ENCODE peak calls at places on chromosomes 7 and 10, in eight cellular contexts. H is heart left ventricle, G is K562, Z is SK-N-SH, U is cardiac muscle cell, I is ovary, S is tibial artery, X is lower lobe of right lung. O is an unnamed sample. For H3K4me1, the result is how much of the 10 kb centered on the place peaks cover.

GRCh38 chr7:66352071-66352470 is 146.9 kb downstream of the TPST1 start:
- DNase-seq in Z (no peak), I (no peak), S (no peak), G (no peak), X (no peak), U (no peak), H (no peak), O (no peak)

GRCh38 chr7:104231054-104232046 is 23.5 kb upstream of the ORC5 start:
- DNase-seq in I (peak), S (peak), H (no peak), X (peak), G (peak), U (peak), Z (peak), O (peak)

GRCh38 chr7:86930554-86931307 is 128.7 kb downstream of the ELAPOR2 start:
- DNase-seq in I (no peak), Z (no peak), H (no peak), S (no peak), U (no peak), X (no peak), G (no peak), O (no peak)

GRCh38 chr10:117442944-117443676 is 67.9 kb upstream of the PDZD8 start:
- DNase-seq in H (peak), X (peak), U (peak), G (peak), I (peak), Z (peak), S (peak), O (peak)

GRCh38 chr7:138204285-138204988 is 128.2 kb downstream of the AKR1D1 start:
- DNase-seq in U (no peak), Z (peak), G (no peak), X (no peak), I (no peak), H (no peak), S (no peak), O (no peak)

GRCh38 chr7:66735850-66736249 is 4.7 kb upstream of the RABGEF1 start:
- DNase-seq in X (no peak), S (no peak), U (no peak), G (no peak), H (no peak), I (no peak), Z (no peak), O (no peak)

GRCh38 chr7:76372984-76373833 is 14.4 kb upstream of the YWHAG start:
- DNase-seq in I (no peak), S (no peak), X (peak), Z (no peak), G (peak), U (no peak), H (no peak), O (peak)

GRCh38 chr10:22451346-22451745 is 106.0 kb downstream of the SPAG6 start:
- DNase-seq in U (no peak), H (no peak), G (no peak), X (no peak), Z (no peak), I (no peak), S (no peak), O (no peak)

GRCh38 chr7:132825932-132826480 is 249.7 kb upstream of the PLXNA4 start:
- DNase-seq in S (no peak), Z (no peak), I (no peak), U (no peak), X (no peak), H (no peak), G (no peak), O (no peak)

GRCh38 chr7:90675982-90676381 is 79.9 kb downstream of the CDK14 start:
- DNase-seq in X (no peak), H (no peak), I (no peak), G (no peak), S (no peak), Z (no peak), U (no peak), O (no peak)

GRCh38 chr7:145915679-145916078 is 200.9 kb upstream of the CNTNAP2 start:
- DNase-seq in G (no peak), X (no peak), I (no peak), S (no peak), U (no peak), Z (no peak), H (no peak), O (no peak)

GRCh38 chr7:4791738-4792536 is 16.5 kb downstream of the AP5Z1 start:
- DNase-seq in U (peak), Z (peak), G (peak), X (peak), S (peak), I (peak), H (peak), O (peak)

GRCh38 chr10:15585303-15585715 is 134.4 kb downstream of the ITGA8 start:
- DNase-seq in X (peak), Z (peak), G (peak), U (peak), I (no peak), H (peak), S (peak), O (peak)

GRCh38 chr7:92624298-92624996 is 34.3 kb upstream of the FAM133B start:
- DNase-seq in I (no peak), X (no peak), S (no peak), U (no peak), H (no peak), Z (no peak), G (no peak), O (no peak)

GRCh38 chr7:155119801-155120382 is 49.8 kb downstream of the HTR5A start:
- DNase-seq in X (no peak), G (no peak), Z (no peak), I (no peak), H (no peak), U (no peak), S (no peak), O (no peak)

GRCh38 chr10:68080853-68081431 is 5.9 kb upstream of the HERC4 start:
- DNase-seq in G (peak), Z (no peak), H (no peak), X (no peak), I (no peak), S (no peak), U (no peak), O (no peak)

GRCh38 chr10:98262571-98262970 is 5.4 kb downstream of the LOXL4 start:
- DNase-seq in H (peak), X (no peak), I (no peak), Z (peak), S (no peak), U (peak), G (no peak), O (no peak)

GRCh38 chr7:28430626-28431025 is 18.3 kb downstream of the CREB5 start:
- DNase-seq in H (no peak), X (no peak), S (no peak), G (no peak), Z (no peak), I (no peak), U (no peak), O (no peak)

DNA sequence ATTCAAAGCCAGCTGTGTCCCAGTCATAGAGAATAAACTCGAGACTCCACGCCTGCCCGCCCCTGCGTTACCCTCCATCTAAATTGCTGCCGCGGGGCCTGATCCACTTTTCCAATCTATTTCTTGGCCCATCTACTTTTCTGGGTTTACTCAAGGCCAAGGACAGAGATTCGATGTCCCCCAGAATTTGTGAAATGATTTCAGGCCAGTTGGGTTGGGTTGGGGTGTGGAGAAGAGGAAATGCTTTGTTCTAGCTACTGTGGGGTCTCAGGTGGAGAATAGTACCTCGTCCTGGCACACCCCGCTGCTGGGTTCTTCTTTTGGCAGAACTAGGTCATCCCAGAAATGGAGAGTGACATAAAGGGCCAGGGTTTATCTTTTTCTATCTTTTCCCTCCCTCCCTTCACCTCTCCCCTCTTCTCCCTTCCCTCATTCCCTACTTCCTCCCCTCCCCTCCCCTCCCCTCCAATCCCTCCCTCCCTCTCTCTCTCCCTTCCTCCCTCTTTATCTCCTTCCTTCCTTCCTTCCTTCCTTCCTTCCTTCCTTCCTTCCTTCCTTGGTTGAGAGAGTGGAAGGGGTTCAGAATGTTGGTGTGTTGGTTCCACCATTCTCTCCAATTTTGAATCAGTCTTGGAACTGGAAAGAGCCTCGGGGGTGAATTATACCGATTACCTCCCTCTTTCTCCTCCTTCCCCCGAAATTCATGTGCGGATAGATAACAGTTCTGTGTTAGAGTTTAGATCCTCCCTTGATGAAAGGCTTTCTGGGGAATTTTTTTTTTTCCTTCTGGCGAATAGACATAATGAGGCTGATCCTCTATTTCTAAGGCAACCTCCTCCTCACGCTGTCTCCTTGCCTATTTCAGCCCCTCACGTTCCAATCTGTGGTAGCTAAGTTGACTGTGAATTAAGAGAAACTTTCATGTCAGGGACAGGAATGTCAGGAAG is 1.2 kb upstream of the TMEM229A start:
- DNase-seq in Z (peak), X (no peak), G (no peak), H (no peak), I (no peak), S (no peak), U (no peak), O (no peak)
- H3K4me3 ChIP-seq in Z (peak), X (no peak), G (no peak), H (no peak), I (no peak), S (peak), U (no peak), O (no peak)

DNA sequence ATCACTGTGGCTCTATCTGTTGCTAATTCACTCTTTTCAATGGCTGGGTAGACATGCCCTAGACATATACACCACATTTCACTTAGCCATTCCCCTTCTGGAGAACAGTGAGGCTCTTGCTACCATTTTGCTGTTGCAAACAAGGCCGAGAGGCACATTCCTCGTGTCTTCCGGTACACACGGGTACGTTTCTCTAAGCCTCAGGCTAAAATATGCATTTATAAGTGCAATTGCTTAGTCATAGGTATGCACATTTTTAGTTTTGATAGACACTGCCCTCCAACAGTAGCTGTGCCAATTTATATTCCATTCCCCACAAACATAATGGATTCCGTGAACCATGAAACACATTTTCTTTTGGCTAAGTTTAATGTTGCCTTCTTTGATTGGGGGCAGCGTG is 13.2 kb downstream of the CHAT start:
- DNase-seq in I (no peak), S (no peak), G (no peak), X (no peak), Z (no peak), H (no peak), U (no peak), O (no peak)
- H3K4me1 ChIP-seq in I (under half), S (under half), G (under half), X (under half), Z (under half), H (under half), U (under half), O (under half)

DNA sequence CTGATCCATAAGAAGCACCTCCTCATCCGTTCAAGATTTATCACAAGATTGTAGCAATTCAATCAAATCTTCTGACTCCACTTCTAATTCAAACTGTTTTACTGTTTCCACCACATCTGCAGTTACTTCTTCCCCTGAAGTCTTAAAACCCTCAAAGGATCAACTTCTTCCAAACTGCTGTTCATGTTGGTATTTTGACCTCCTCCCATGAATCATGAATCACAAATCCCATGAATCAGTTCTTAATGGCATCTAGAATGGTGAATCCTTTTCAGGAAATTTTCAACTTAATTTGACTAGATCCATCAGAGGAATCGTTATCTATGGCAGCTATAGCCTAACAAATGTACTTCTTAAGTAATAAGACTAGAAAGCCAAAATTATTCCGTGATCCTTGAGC is 122.3 kb downstream of the IMMP2L start:
- DNase-seq in I (no peak), S (no peak), X (no peak), H (no peak), Z (no peak), U (no peak), G (no peak), O (no peak)
- H3K27ac ChIP-seq in I (no peak), S (no peak), X (no peak), H (no peak), Z (no peak), U (no peak), G (no peak), O (no peak)

DNA sequence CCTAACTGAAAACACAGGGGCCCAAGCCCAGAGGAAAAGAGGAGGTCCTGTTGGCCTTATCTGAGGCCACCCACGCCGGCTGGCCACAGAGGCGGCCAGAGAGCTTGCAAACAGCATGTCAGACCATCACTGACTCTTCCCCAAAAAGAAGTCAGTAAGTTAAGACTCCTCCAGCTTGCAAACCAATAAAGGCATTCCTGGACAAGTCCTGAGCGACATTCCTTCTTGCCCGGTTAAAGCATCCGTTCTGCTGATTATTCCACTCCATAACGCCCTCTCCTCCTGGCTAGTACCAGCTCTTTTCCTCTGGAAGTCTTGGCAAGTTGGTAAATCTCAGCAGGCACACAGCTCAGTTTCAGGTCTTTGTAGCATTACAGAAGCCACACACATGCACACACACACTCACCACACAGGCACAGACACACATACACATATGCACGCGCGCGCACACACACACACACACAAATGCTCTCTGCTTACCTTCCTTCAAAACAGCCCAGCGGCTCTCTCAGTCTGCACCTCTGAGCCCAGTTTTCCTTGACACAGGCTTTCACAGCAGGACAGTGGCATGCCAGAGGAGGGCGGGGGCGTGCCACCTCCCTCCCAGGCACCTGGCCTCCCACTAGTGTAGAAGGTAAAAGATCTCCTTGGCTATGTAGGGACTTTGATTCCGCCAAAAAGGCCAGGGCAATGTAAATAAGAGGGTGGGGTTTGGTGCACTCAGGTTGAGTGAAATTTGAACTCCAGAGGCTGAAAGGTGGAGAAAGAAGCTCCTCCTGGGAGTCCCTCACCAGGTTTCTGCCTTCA is 201.4 kb downstream of the TNS3 start:
- DNase-seq in G (peak), I (peak), X (no peak), S (no peak), H (no peak), Z (no peak), U (peak), O (no peak)
- H3K4me3 ChIP-seq in G (no peak), I (no peak), X (peak), S (peak), H (no peak), Z (no peak), U (no peak), O (no peak)

GRCh38 chr7:6151994-6152735 is 120.3 kb downstream of the CYTH3 start:
- DNase-seq in X (no peak), G (no peak), S (no peak), I (no peak), H (no peak), U (no peak), Z (no peak), O (no peak)

GRCh38 chr7:6155596-6155995 is 116.8 kb downstream of the CYTH3 start:
- DNase-seq in H (no peak), I (no peak), G (no peak), X (no peak), U (no peak), S (no peak), Z (no peak), O (no peak)

GRCh38 chr7:6156734-6157133 is 115.7 kb downstream of the CYTH3 start:
- DNase-seq in Z (no peak), U (no peak), I (no peak), X (peak), G (no peak), H (no peak), S (no peak), O (no peak)

GRCh38 chr7:6153646-6154541 is 118.5 kb downstream of the CYTH3 start:
- DNase-seq in I (no peak), G (no peak), H (no peak), Z (no peak), X (no peak), S (no peak), U (no peak), O (no peak)

DNA sequence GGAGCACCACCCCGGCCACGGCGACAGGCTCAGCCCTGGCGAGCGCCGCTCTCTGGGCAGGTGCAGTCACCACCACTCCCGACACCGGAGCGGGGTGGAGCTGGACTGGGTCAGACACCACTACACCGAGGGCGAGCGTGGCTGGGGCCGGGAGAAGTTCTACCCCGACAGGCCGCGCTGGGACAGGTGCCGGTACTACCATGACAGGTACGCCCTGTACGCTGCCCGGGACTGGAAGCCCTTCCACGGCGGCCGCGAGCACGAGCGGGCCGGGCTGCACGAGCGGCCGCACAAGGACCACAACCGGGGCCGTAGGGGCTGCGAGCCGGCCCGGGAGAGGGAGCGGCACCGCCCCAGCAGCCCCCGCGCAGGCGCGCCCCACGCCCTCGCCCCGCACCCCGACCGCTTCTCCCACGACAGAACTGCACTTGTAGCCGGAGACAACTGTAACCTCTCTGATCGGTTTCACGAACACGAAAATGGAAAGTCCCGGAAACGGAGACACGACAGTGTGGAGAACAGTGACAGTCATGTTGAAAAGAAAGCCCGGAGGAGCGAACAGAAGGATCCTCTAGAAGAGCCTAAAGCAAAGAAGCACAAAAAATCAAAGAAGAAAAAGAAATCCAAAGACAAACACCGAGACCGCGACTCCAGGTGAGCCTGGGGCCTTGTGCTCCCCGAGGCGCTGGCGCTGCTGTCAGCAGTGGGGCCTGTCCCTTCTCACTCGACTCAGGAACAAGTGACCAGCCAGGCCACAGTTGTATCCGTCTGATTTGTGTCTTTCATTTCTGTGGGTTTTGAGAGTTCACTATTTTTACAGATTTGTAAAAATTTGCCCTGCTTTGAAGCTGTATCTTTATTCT is 117.7 kb downstream of the CYTH3 start:
- DNase-seq in H (no peak), Z (peak), G (no peak), S (no peak), U (no peak), X (no peak), I (no peak), O (no peak)
- H3K4me1 ChIP-seq in H (under half), Z (under half), G (under half), S (under half), U (under half), X (under half), I (under half), O (under half)

GRCh38 chr7:151045967-151046366 is 2.4 kb upstream of the ASIC3 start:
- DNase-seq in G (no peak), U (no peak), H (no peak), S (no peak), X (no peak), I (no peak), Z (no peak), O (no peak)
- H3K27ac ChIP-seq in G (no peak), U (no peak), H (no peak), S (no peak), X (no peak), I (no peak), Z (no peak), O (no peak)

GRCh38 chr7:107700570-107700969 is 39.9 kb downstream of the SLC26A4 start:
- DNase-seq in H (no peak), G (no peak), I (no peak), X (no peak), U (no peak), Z (no peak), S (no peak), O (no peak)

GRCh38 chr7:107703872-107704271 is 40.1 kb upstream of the CBLL1 start:
- DNase-seq in G (no peak), U (no peak), I (no peak), S (no peak), H (no peak), Z (no peak), X (no peak), O (no peak)

GRCh38 chr7:107697246-107698044 is 36.8 kb downstream of the SLC26A4 start:
- DNase-seq in S (no peak), G (no peak), I (no peak), Z (peak), X (no peak), U (no peak), H (no peak), O (no peak)

GRCh38 chr7:107703219-107703618 is 40.7 kb upstream of the CBLL1 start:
- DNase-seq in I (no peak), H (no peak), X (no peak), U (no peak), S (no peak), Z (no peak), G (no peak), O (no peak)

GRCh38 chr7:107701191-107701590 is 40.6 kb downstream of the SLC26A4 start:
- DNase-seq in X (no peak), Z (no peak), U (no peak), G (no peak), H (no peak), S (no peak), I (no peak), O (no peak)
- H3K4me3 ChIP-seq in X (no peak), Z (no peak), U (no peak), G (no peak), H (no peak), S (no peak), I (no peak), O (no peak)

DNA sequence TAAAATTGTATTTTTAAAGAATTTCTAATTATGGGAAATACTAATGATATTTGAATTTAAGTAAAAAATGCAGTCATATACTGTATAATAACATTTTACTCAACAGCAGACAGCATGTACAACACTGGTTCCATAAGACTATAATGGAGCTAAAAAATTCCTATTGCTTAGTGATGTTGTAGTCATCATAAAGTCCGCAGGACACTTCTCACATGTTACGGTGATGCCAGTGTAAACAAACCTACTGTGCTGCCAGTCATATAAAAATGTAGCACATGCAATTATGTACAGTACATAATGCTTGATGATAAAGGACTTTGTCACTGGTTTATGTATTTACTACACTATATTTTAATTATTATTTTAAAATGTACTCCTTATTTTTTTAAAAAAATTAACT is 629.3 kb downstream of the IPMK start:
- DNase-seq in S (no peak), Z (no peak), U (no peak), H (no peak), X (no peak), G (no peak), I (no peak), O (no peak)
- H3K4me1 ChIP-seq in S (under half), Z (under half), U (under half), H (under half), X (under half), G (under half), I (under half), O (under half)

O was measured in aorta.